ENCODE peak calls at places on chromosomes 13 and 19, in four cellular contexts. N is epithelial cell of esophagus, R is HFF-Myc, Y is nephron progenitor cell. I is an unnamed sample.
A peak's percentile ranks its signal among the peaks of the same experiment; 100 is the strongest.

GRCh38 chr19:57934820-57935665 is at the start of gene ZNF418:
- DNase-seq in N (peak; percentile 90), R (peak; percentile 57), Y (peak; percentile 56), I (peak; percentile 39)

GRCh38 chr13:60463787-60464186 is 66.8 kb downstream of the TDRD3 start:
- DNase-seq in N (no peak), R (no peak), Y (no peak), I (no peak)

GRCh38 chr19:53612762-53613526 is 18.9 kb upstream of the DPRX start:
- DNase-seq in N (no peak), R (no peak), Y (no peak), I (no peak)

GRCh38 chr19:362154-362553 is 17.6 kb upstream of the MIER2 start:
- DNase-seq in N (no peak), R (no peak), Y (no peak), I (no peak)

GRCh38 chr19:18789883-18790565 is 1.1 kb downstream of the COMP start:
- DNase-seq in N (no peak), R (no peak), Y (peak; percentile 72), I (no peak)

GRCh38 chr19:48292798-48293197 is 22.9 kb downstream of the ZNF114 start:
- DNase-seq in N (peak; percentile 93), R (no peak), Y (no peak), I (no peak)

GRCh38 chr19:55257461-55258411 is 1.1 kb downstream of the PPP6R1 start:
- DNase-seq in N (peak; percentile 49), R (no peak), Y (peak; percentile 40), I (peak; percentile 52)

GRCh38 chr13:51801631-51802099 is 2.3 kb downstream of the DHRS12 start:
- DNase-seq in N (peak; percentile 47), R (no peak), Y (no peak), I (peak; percentile 72)

GRCh38 chr19:17999685-18000479 is 8.1 kb upstream of the ARRDC2 start:
- DNase-seq in N (no peak), R (no peak), Y (no peak), I (no peak)

GRCh38 chr19:13526552-13526951 is 20.3 kb upstream of the CACNA1A start:
- DNase-seq in N (no peak), R (peak; percentile 15), Y (peak; percentile 40), I (no peak)
- TF ChIP-seq CTCF in N (no peak), R (peak; percentile 49), Y (peak; percentile 24), I (no peak)

GRCh38 chr13:46149272-46150133 is 32.5 kb downstream of the LCP1 start:
- DNase-seq in N (peak; percentile 71), R (no peak), Y (no peak), I (no peak)

GRCh38 chr13:46150134-46150693 is 31.8 kb downstream of the LCP1 start:
- DNase-seq in N (no peak), R (no peak), Y (no peak), I (no peak)

GRCh38 chr13:46145950-46146349 is 36.0 kb downstream of the LCP1 start:
- DNase-seq in N (no peak), R (no peak), Y (no peak), I (no peak)

GRCh38 chr13:46143239-46143701 is 38.4 kb upstream of the CPB2 start:
- DNase-seq in N (peak; percentile 18), R (no peak), Y (no peak), I (no peak)

GRCh38 chr13:46146898-46147297 is 35.1 kb downstream of the LCP1 start:
- DNase-seq in N (peak; percentile 48), R (no peak), Y (peak; percentile 32), I (no peak)
- TF ChIP-seq CTCF in N (peak; percentile 49), R (peak; percentile 19), Y (peak; percentile 17), I (no peak)

DNA sequence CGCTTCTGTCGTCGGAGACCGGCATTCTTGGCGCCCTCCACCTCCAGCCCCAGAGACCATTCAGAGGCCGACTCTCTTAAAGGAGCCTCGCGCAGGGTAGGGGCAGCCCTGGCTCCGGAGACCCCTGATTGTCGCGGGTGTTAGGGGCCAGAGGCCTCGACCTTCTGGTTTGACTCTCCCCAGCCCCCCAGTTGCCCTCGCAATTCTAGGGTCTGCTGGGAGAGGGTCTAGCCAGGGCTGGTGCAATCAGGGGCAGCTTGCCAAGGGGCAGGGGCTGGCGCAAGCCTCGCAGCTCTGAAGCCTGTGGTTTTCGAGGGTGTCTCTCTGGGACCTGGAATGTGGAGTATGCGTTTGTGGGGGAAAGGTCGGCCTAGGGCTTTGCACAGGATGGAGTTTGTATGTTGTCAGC is 1.6 kb upstream of the SLC7A10 start:
- DNase-seq in N (no peak), R (no peak), Y (no peak), I (no peak)
- TF ChIP-seq CTCF in N (no peak), R (no peak), Y (no peak), I (no peak)

GRCh38 chr19:38647966-38648788 is 728 bp downstream of the ACTN4 start:
- DNase-seq in N (no peak), R (no peak), Y (no peak), I (no peak)

GRCh38 chr19:38648789-38649304 is 1.4 kb downstream of the ACTN4 start:
- DNase-seq in N (no peak), R (no peak), Y (no peak), I (no peak)

GRCh38 chr19:38650180-38650775 is 2.8 kb downstream of the ACTN4 start:
- DNase-seq in N (peak; percentile 69), R (no peak), Y (no peak), I (no peak)

GRCh38 chr19:38650911-38651584 is 3.6 kb downstream of the ACTN4 start:
- DNase-seq in N (peak; percentile 62), R (no peak), Y (no peak), I (no peak)

DNA sequence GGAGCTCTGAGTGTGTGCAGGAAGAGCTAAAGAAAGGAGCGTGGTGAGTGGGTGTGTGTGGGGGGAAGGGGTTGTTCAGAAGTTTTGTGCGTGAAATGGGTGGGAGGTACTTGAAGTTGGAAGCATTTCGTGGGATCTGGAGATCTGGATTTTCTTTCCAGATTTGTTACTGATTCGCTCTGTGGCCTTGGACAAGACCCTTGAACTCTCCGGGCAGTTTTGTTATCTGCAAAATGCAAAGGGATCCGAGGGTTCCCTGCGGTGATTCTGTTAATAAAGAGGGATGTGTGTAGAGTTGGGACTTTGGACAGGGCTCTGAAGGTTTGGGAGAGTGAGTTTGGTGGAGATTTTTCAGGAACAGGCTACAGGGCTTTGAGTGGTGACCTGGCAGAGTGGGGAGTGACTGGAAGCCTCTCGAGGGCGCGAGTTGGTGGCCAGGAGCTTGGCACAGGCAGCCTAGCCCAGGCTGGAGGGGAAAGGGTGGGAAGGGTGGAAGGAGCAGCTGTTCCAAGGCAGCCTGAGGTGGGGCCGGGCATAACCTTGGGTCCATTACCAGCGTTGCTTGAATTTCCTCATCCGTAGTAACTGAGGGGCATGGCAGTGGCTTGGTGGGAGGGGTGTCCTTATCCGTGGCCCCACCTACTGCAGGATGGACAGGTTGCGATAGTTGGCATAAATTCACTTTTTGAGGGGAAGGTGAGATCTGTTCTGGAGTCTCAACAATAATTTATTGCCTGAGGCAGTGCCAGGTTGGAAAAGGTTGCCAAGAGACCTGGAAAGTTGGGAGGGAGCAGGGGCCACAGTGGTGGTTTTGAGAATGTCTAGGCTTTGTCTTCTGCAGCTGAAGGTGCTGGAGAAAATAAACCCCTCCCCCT is 2.1 kb downstream of the ACTN4 start:
- DNase-seq in N (peak; percentile 74), R (no peak), Y (no peak), I (peak; percentile 52)
- TF ChIP-seq CTCF in N (no peak), R (no peak), Y (no peak), I (no peak)

DNA sequence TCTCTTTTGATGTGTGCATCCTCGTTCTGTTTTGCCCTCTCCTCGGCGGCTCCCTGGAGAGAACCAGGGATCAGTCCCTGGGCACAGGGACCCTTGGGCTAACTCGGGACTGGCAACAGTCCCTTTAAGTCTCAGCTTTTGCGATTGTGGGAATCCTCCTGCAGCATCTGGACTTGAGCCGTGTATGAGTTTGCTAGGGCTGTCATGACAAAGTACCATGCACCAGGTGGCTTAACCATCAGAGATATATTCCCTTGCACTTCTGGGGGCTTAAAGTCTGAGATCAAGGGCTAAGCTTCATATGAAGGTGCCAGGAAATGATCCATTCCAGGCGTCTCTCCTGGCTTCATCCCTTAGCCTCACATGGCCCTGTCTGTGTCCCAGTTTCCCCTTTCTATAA is 34.5 kb downstream of the ARHGEF18 start:
- DNase-seq in N (no peak), R (no peak), Y (no peak), I (no peak)
- TF ChIP-seq CTCF in N (no peak), R (no peak), Y (no peak), I (no peak)

DNA sequence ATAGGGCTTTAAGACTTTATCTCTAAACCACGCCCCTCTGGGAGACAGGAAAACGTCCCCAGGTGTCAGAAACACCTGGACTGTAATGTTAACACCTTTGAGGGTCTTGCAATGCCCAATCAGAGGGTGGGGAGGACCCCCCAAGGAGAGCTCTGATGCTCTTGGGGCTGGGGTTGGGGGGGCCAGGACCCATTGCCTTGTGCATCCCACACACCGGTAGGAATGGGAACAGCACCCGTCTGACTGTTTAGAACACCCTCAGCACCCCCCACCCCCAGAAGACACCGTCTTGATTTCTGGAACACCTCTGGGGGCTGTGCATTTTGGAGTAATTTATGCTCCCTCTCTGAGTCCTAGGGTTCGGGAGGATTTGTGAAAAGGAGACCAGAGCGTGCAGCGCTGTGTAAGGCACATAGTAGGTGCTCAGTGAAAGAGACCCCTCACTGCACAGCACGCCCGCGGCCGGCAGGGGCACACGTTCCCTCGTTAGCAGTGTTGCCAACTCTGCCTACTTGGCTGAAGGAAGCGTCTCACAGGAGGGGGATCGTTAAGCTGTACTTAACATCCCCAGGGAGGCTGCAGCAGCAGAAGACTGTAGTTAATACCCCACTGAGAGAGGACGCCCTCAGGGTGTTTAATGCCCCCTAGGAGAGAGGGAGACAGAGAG is 2.8 kb upstream of the ERFL start:
- DNase-seq in N (no peak), R (no peak), Y (no peak), I (no peak)
- TF ChIP-seq CTCF in N (peak; percentile 43), R (peak; percentile 55), Y (peak; percentile 31), I (no peak)

I was measured in psoas muscle.